ENCODE peak calls at places on chromosomes 16 and 17, in six cellular contexts. Y is NT2/D1; F is Panc1; E is CD8-positive, alpha-beta memory T cell; L is vagina; D is CD8-positive, alpha-beta T cell. G is an unnamed sample.

GRCh38 chr17:27628376-27628775 is 2.6 kb upstream of the LGALS9 start:
- DNase-seq in L (no peak), Y (no peak), F (no peak), D (no peak), E (no peak), G (no peak)

GRCh38 chr16:77171750-77172635 is 19.0 kb upstream of the MON1B start:
- DNase-seq in D (no peak), E (no peak), Y (peak; percentile 58), L (no peak), F (no peak), G (no peak)

GRCh38 chr16:9797306-9797705 is 384.9 kb downstream of the GRIN2A start:
- DNase-seq in L (no peak), Y (no peak), D (no peak), E (no peak), F (peak; percentile 60), G (no peak)

GRCh38 chr16:78364501-78364900 is 265.0 kb downstream of the WWOX start:
- DNase-seq in F (no peak), L (no peak), Y (no peak), D (no peak), E (no peak), G (no peak)

GRCh38 chr17:27339836-27340550 is 46.1 kb downstream of the WSB1 start:
- DNase-seq in L (no peak), Y (no peak), E (no peak), D (no peak), F (no peak), G (no peak)

GRCh38 chr17:35731239-35731931 is at the start of gene RASL10B:
- DNase-seq in L (peak; percentile 70), Y (no peak), E (no peak), D (peak; percentile 42), F (no peak), G (peak; percentile 16)

GRCh38 chr17:64036198-64036922 is 15.9 kb upstream of the ICAM2 start:
- DNase-seq in F (no peak), E (no peak), D (no peak), L (no peak), Y (no peak), G (no peak)

GRCh38 chr17:72206376-72206775 is 85.6 kb downstream of the SOX9 start:
- DNase-seq in E (no peak), D (no peak), F (no peak), Y (no peak), L (no peak), G (no peak)

GRCh38 chr17:65737451-65737850 is 176.0 kb upstream of the AXIN2 start:
- DNase-seq in F (no peak), L (no peak), Y (no peak), E (no peak), D (no peak), G (no peak)

GRCh38 chr17:58677204-58677880 is 14.5 kb downstream of the TEX14 start:
- DNase-seq in E (no peak), L (no peak), F (no peak), Y (no peak), D (no peak), G (no peak)

GRCh38 chr17:42182927-42183734 is 2.1 kb downstream of the HCRT start:
- DNase-seq in L (no peak), F (no peak), E (no peak), D (no peak), Y (no peak), G (no peak)

GRCh38 chr16:2425008-2425518 is 4.2 kb upstream of the CCNF start:
- DNase-seq in D (no peak), F (no peak), Y (no peak), L (no peak), E (no peak), G (no peak)

GRCh38 chr17:28145348-28145747 is 102.9 kb downstream of the NLK start:
- DNase-seq in E (no peak), L (no peak), D (no peak), F (no peak), Y (no peak), G (no peak)

GRCh38 chr16:69925311-69925710 is 25.8 kb upstream of the CLEC18A start:
- DNase-seq in Y (no peak), E (no peak), L (no peak), F (no peak), D (no peak), G (no peak)

GRCh38 chr17:73802314-73802713 is 158.1 kb upstream of the SDK2 start:
- DNase-seq in E (no peak), F (no peak), Y (no peak), D (no peak), L (no peak), G (no peak)

GRCh38 chr17:48484850-48485249 is 46.0 kb downstream of the HOXB1 start:
- DNase-seq in L (no peak), E (no peak), D (no peak), Y (no peak), F (no peak), G (no peak)

GRCh38 chr16:1401061-1401757 is 13.3 kb downstream of the UNKL start:
- DNase-seq in D (no peak), L (no peak), Y (no peak), F (no peak), E (no peak), G (no peak)

GRCh38 chr17:60604686-60605334 is 4.8 kb downstream of the PPM1D start:
- DNase-seq in Y (no peak), F (no peak), L (no peak), E (no peak), D (no peak), G (no peak)

GRCh38 chr16:50884066-50884860 is 142.4 kb downstream of the CYLD start:
- DNase-seq in D (no peak), F (no peak), E (no peak), L (peak; percentile 74), Y (no peak), G (no peak)

GRCh38 chr16:783404-784161 is 4.6 kb downstream of the RPUSD1 start:
- DNase-seq in Y (no peak), L (no peak), F (no peak), E (no peak), D (no peak), G (no peak)

GRCh38 chr17:4636474-4637100 is 4.9 kb downstream of the ALOX15 start:
- DNase-seq in E (no peak), L (no peak), Y (no peak), D (no peak), F (no peak), G (no peak)

GRCh38 chr17:4633643-4634042 is 7.8 kb downstream of the ALOX15 start:
- DNase-seq in F (no peak), L (no peak), E (no peak), D (no peak), Y (no peak), G (no peak)

GRCh38 chr17:4632583-4632923 is 8.9 kb downstream of the ALOX15 start:
- DNase-seq in L (no peak), F (no peak), E (no peak), Y (no peak), D (no peak), G (no peak)

GRCh38 chr17:4635823-4636375 is 5.6 kb downstream of the ALOX15 start:
- DNase-seq in D (no peak), Y (no peak), F (no peak), L (no peak), E (no peak), G (no peak)

DNA sequence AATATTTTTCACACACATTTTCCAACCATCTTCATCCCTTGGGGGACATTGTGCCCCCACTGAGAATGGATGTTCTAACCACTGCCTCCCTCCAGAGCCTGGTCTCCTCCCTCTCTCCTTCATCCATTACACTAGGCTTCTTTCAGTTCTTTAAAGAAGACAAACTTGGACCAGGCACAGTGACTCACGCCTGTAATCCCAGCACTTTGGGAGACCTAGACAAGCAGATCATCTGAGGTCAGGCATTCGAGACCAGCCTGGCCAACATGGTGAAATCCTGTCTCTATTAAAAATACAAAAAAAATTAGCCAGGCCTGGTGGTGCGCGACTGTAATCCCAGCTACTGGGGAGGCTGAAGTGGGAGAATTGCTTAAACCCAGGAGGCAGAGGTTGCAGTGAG is 6.5 kb downstream of the ALOX15 start:
- DNase-seq in L (no peak), F (no peak), Y (no peak), D (no peak), E (no peak), G (no peak)
- H3K27me3 ChIP-seq in L (no peaks in the 10 kb centered on the region), F (no peaks in the 10 kb centered on the region), Y (peaks cover 31% of the 10 kb centered on the region), D (peaks cover 7% of the 10 kb centered on the region), E (peaks cover 19% of the 10 kb centered on the region), G (no peaks in the 10 kb centered on the region)

DNA sequence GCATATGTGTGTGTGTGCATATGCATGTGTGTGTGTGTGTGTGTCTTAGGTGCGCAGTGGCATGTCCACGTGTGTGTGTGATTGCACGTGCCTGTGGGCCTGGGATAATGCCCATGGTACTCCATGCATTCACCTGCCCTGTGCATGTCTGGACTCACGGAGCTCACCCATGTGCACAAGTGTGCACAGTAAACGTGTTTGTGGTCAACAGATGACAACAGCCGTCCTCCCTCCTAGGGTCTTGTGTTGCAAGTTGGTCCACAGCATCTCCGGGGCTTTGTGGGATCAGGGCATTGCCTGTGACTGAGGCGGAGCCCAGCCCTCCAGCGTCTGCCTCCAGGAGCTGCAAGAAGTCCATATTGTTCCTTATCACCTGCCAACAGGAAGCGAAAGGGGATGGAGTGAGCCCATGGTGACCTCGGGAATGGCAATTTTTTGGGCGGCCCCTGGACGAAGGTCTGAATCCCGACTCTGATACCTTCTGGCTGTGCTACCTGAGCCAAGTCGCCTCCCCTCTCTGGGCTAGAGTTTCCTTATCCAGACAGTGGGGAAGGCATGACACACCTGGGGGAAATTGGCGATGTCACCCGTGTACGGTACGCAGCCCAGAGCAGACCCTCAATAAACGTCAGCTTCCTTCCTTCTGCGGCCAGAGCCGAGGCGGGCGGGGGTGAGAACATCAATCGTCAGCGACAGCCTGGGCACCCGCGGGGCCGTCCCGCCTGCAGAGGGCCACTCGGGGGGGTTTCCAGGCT is 47.6 kb downstream of the IL21R start:
- DNase-seq in D (peak; percentile 95), E (peak; percentile 86), L (no peak), Y (no peak), F (no peak), G (no peak)
- H3K4me1 ChIP-seq in D (peaks cover 68% of the 10 kb centered on the region), E (peaks cover 80% of the 10 kb centered on the region), L (no peaks in the 10 kb centered on the region), Y (peaks cover 6% of the 10 kb centered on the region), F (no peaks in the 10 kb centered on the region), G (no peaks in the 10 kb centered on the region)

DNA sequence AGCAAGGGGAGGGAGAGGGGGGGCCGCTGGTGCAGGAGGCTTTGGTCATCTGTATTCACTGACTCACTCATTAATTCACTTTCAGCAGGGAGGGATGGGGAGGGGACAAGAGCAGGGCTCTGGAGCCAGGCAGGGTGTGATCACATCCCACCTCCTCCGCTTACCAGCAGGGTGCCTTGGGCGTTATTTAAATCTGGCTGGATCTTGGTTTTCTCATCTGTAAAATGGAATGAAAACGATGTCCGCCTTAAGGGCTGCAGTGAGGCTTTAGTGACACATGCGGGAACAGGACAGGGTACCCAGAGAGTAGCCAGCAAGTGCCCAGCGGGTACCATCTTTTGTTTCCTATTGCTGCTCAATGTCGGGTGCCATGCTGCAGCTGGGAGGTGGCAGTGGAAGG is 161.0 kb downstream of the GSG1L start:
- DNase-seq in D (no peak), E (no peak), L (no peak), Y (no peak), F (no peak), G (no peak)
- H3K27me3 ChIP-seq in D (no peaks in the 10 kb centered on the region), E (no peaks in the 10 kb centered on the region), L (no peaks in the 10 kb centered on the region), Y (no peaks in the 10 kb centered on the region), F (peaks cover 5% of the 10 kb centered on the region), G (peaks cover 9% of the 10 kb centered on the region)

GRCh38 chr16:49545243-49545642 is 171.6 kb downstream of the C16orf78 start:
- DNase-seq in E (no peak), L (no peak), D (no peak), Y (no peak), F (no peak), G (no peak)
- H3K4me1 ChIP-seq in E (no peaks in the 10 kb centered on the region), L (peaks cover 36% of the 10 kb centered on the region), D (no peaks in the 10 kb centered on the region), Y (peaks cover 25% of the 10 kb centered on the region), F (no peaks in the 10 kb centered on the region), G (no peaks in the 10 kb centered on the region)

G was measured in breast epithelium.